ENCODE peak calls at places on chromosomes 16 and 17, in ten cellular contexts. M, F, U, H, O, B, X, R, C and G are unnamed samples.

GRCh38 chr17:35069311-35069710 is 5.8 kb upstream of the RFFL start:
- DNase-seq in X (peak), H (no peak), B (no peak), F (no peak), O (no peak), C (no peak), U (no peak), R (no peak), M (no peak), G (no peak)

GRCh38 chr16:22614271-22614947 is 103.7 kb downstream of the NPIPB5 start:
- DNase-seq in M (no peak), U (no peak), C (no peak), R (no peak), H (no peak), F (peak), B (no peak), X (no peak), O (no peak), G (peak)

GRCh38 chr17:17682293-17682736 is 1.1 kb downstream of the RAI1 start:
- DNase-seq in R (no peak), X (peak), U (peak), B (no peak), C (no peak), F (no peak), O (no peak), M (no peak), H (peak), G (no peak)

GRCh38 chr17:3961564-3962047 is 2.6 kb downstream of the ATP2A3 start:
- DNase-seq in F (no peak), B (no peak), R (no peak), M (no peak), U (no peak), X (peak), O (no peak), C (peak), H (no peak), G (no peak)

GRCh38 chr17:81933178-81933699 is 3.9 kb downstream of the PYCR1 start:
- DNase-seq in B (no peak), H (no peak), U (no peak), X (no peak), F (no peak), R (no peak), O (no peak), M (no peak), C (no peak), G (no peak)

GRCh38 chr17:9837551-9838471 is 12.1 kb downstream of the GLP2R start:
- DNase-seq in U (no peak), B (peak), C (no peak), O (no peak), X (no peak), H (no peak), R (no peak), M (no peak), F (no peak), G (no peak)

GRCh38 chr16:55035956-55036355 is 105.3 kb downstream of the IRX5 start:
- DNase-seq in H (no peak), M (no peak), B (no peak), F (no peak), R (no peak), C (no peak), X (no peak), O (no peak), U (no peak), G (no peak)

GRCh38 chr16:28951410-28951943 is 740 bp downstream of the NFATC2IP start:
- DNase-seq in R (no peak), U (no peak), H (no peak), F (no peak), C (no peak), X (peak), O (no peak), M (no peak), B (no peak), G (no peak)

GRCh38 chr16:76668207-76668725 is 391.1 kb downstream of the CNTNAP4 start:
- DNase-seq in U (no peak), M (peak), C (no peak), H (no peak), R (peak), X (peak), O (no peak), F (no peak), B (no peak), G (peak)

GRCh38 chr17:4980644-4981216 is 6.7 kb downstream of the CAMTA2 start:
- DNase-seq in X (peak), R (peak), O (no peak), C (peak), B (peak), H (peak), M (peak), F (no peak), U (no peak), G (peak)

GRCh38 chr17:65062168-65062915 is 5.8 kb upstream of the GNA13 start:
- DNase-seq in U (no peak), H (no peak), F (no peak), X (no peak), O (no peak), B (no peak), M (peak), R (no peak), C (no peak), G (peak)

GRCh38 chr16:87074635-87075318 is 242.4 kb downstream of the C16orf95 start:
- DNase-seq in U (no peak), X (no peak), B (no peak), M (no peak), C (peak), H (no peak), O (no peak), R (no peak), F (no peak), G (no peak)

GRCh38 chr16:87145181-87146176 is 171.7 kb downstream of the C16orf95 start:
- DNase-seq in M (no peak), H (no peak), X (peak), B (peak), R (no peak), F (no peak), C (no peak), O (peak), U (no peak), G (no peak)

GRCh38 chr17:48505788-48506187 is 25.0 kb downstream of the HOXB1 start:
- DNase-seq in F (no peak), B (peak), O (peak), R (no peak), U (no peak), M (no peak), X (peak), H (no peak), C (peak), G (peak)

GRCh38 chr17:83089322-83090156 is 10.1 kb downstream of the METRNL start:
- DNase-seq in O (no peak), X (no peak), F (no peak), B (no peak), R (no peak), H (no peak), U (no peak), M (no peak), C (no peak), G (no peak)

GRCh38 chr16:71343078-71343477 is 15.4 kb upstream of the CALB2 start:
- DNase-seq in C (no peak), U (no peak), M (no peak), H (no peak), R (no peak), B (no peak), X (no peak), F (peak), O (no peak), G (no peak)

GRCh38 chr16:80489173-80489572 is 51.6 kb upstream of the DYNLRB2 start:
- DNase-seq in U (no peak), M (no peak), R (no peak), B (no peak), X (no peak), O (no peak), H (no peak), F (no peak), C (no peak), G (no peak)

GRCh38 chr16:70482624-70483023 is 28.2 kb downstream of the FCSK start:
- DNase-seq in M (no peak), U (no peak), R (no peak), C (no peak), H (no peak), B (no peak), O (no peak), X (no peak), F (no peak), G (no peak)

GRCh38 chr17:77498875-77499698 is 358.3 kb downstream of the SEC14L1 start:
- DNase-seq in H (no peak), R (peak), F (no peak), C (no peak), O (no peak), X (no peak), M (no peak), B (no peak), U (no peak), G (no peak)

GRCh38 chr17:28008526-28008925 is 34.0 kb upstream of the NLK start:
- DNase-seq in B (peak), U (no peak), H (no peak), X (peak), C (no peak), F (no peak), R (peak), O (peak), M (peak), G (peak)

GRCh38 chr16:72939247-72939646 is 108.7 kb downstream of the ZFHX3 start:
- DNase-seq in H (no peak), X (no peak), U (no peak), C (no peak), F (no peak), B (no peak), O (no peak), R (no peak), M (no peak), G (no peak)

GRCh38 chr17:77254961-77255741 is 114.4 kb downstream of the SEC14L1 start:
- DNase-seq in F (peak), O (peak), M (no peak), U (no peak), X (peak), C (no peak), B (peak), H (no peak), R (peak), G (peak)

GRCh38 chr16:49748322-49748721 is 107.6 kb downstream of the ZNF423 start:
- DNase-seq in M (no peak), B (no peak), F (no peak), H (no peak), U (no peak), C (peak), O (peak), R (no peak), X (no peak), G (no peak)

GRCh38 chr16:69179255-69180010 is 7.5 kb upstream of the SNTB2 start:
- DNase-seq in O (no peak), H (peak), C (peak), F (no peak), U (no peak), B (peak), M (no peak), R (peak), X (peak), G (peak)

GRCh38 chr17:82300707-82301270 is 16.6 kb downstream of the CD7 start:
- DNase-seq in M (peak), R (peak), X (peak), O (no peak), B (peak), F (peak), C (no peak), H (peak), U (peak), G (no peak)

GRCh38 chr17:21313320-21313719 is 28.8 kb downstream of the MAP2K3 start:
- DNase-seq in C (no peak), H (no peak), M (no peak), B (no peak), U (no peak), F (no peak), R (no peak), X (no peak), O (no peak), G (no peak)

GRCh38 chr16:85353839-85354622 is 241.8 kb upstream of the CIBAR2 start:
- DNase-seq in H (no peak), O (no peak), X (no peak), C (no peak), F (no peak), U (no peak), R (no peak), M (no peak), B (no peak), G (no peak)